ENCODE peak calls at places on chromosomes 11 and 22, in eight cellular contexts. Y, U, D, Z, F, K, V and R are unnamed samples.

GRCh38 chr22:29031236-29031982 is 30.2 kb downstream of the C22orf31 start:
- DNase-seq in V (no peak), D (peak), U (no peak), F (no peak), Y (peak), Z (peak), K (peak), R (peak)

GRCh38 chr11:113895367-113896155 is 9.0 kb upstream of the HTR3B start:
- DNase-seq in V (no peak), U (no peak), F (no peak), K (no peak), Y (no peak), Z (no peak), D (no peak), R (no peak)

GRCh38 chr22:23289851-23290724 is 109.8 kb downstream of the BCR start:
- DNase-seq in K (no peak), Z (peak), F (no peak), Y (peak), V (peak), D (peak), U (no peak), R (peak)

GRCh38 chr22:44523981-44524759 is 26.1 kb upstream of the RTL6 start:
- DNase-seq in K (peak), U (peak), Z (peak), V (no peak), F (no peak), Y (no peak), D (no peak), R (peak)

GRCh38 chr22:37742374-37743092 is 45.7 kb downstream of the TRIOBP start:
- DNase-seq in K (no peak), D (no peak), F (no peak), Y (no peak), Z (peak), V (no peak), U (no peak), R (peak)

GRCh38 chr11:108768964-108769363 is 104.1 kb downstream of the DDX10 start:
- DNase-seq in Z (no peak), D (no peak), V (no peak), Y (no peak), F (no peak), U (no peak), K (no peak), R (no peak)

GRCh38 chr11:7545611-7546010 is 31.8 kb downstream of the PPFIBP2 start:
- DNase-seq in U (no peak), Z (no peak), V (no peak), Y (no peak), F (no peak), D (no peak), K (no peak), R (no peak)

GRCh38 chr11:133903875-133904817 is 52.6 kb downstream of the IGSF9B start:
- DNase-seq in V (no peak), F (peak), D (no peak), U (no peak), K (no peak), Z (no peak), Y (no peak), R (no peak)

GRCh38 chr11:66800720-66801428 is 42.4 kb upstream of the RCE1 start:
- DNase-seq in D (no peak), U (no peak), Z (no peak), F (no peak), Y (no peak), K (no peak), V (peak), R (no peak)

GRCh38 chr22:37860796-37861421 is 11.7 kb downstream of the EIF3L start:
- DNase-seq in Z (no peak), K (no peak), F (no peak), U (no peak), Y (no peak), V (no peak), D (no peak), R (no peak)

GRCh38 chr22:45460288-45461109 is 42.2 kb upstream of the FBLN1 start:
- DNase-seq in F (no peak), K (peak), D (peak), V (no peak), U (peak), Y (no peak), Z (peak), R (peak)

GRCh38 chr22:29877620-29878019 is 5.4 kb upstream of the MTMR3 start:
- DNase-seq in D (no peak), Y (no peak), V (no peak), Z (peak), U (no peak), K (no peak), F (no peak), R (no peak)

GRCh38 chr22:41429946-41430332 is 16.7 kb downstream of the TOB2 start:
- DNase-seq in Z (no peak), U (no peak), Y (no peak), K (no peak), V (no peak), D (no peak), F (no peak), R (no peak)

GRCh38 chr11:32310218-32310601 is 125.1 kb downstream of the WT1 start:
- DNase-seq in Y (no peak), U (no peak), K (no peak), V (no peak), F (no peak), D (no peak), Z (peak), R (no peak)

GRCh38 chr11:6390718-6391547 is 659 bp downstream of the SMPD1 start:
- DNase-seq in U (no peak), Z (no peak), K (no peak), Y (no peak), D (no peak), F (no peak), V (no peak), R (no peak)

GRCh38 chr11:62705880-62706831 is 1.1 kb downstream of the BSCL2 start:
- DNase-seq in K (peak), Z (peak), U (peak), F (peak), D (peak), Y (peak), V (peak), R (peak)

GRCh38 chr22:43077121-43077877 is 11.9 kb downstream of the TTLL1 start:
- DNase-seq in V (no peak), D (peak), Z (no peak), Y (no peak), U (peak), F (no peak), K (no peak), R (no peak)

GRCh38 chr11:7577226-7577882 is 63.6 kb downstream of the PPFIBP2 start:
- DNase-seq in F (peak), U (peak), K (no peak), D (peak), Y (no peak), V (no peak), Z (peak), R (peak)

GRCh38 chr11:18352581-18352980 is 30.2 kb downstream of the GTF2H1 start:
- DNase-seq in Z (peak), Y (no peak), F (no peak), D (no peak), K (no peak), V (no peak), U (no peak), R (no peak)

GRCh38 chr11:74877132-74877531 is 71.8 kb downstream of the XRRA1 start:
- DNase-seq in D (no peak), K (no peak), U (no peak), Y (no peak), F (no peak), Z (no peak), V (peak), R (no peak)

GRCh38 chr11:126451211-126451802 is 95.8 kb downstream of the ST3GAL4 start:
- DNase-seq in D (no peak), K (no peak), Y (no peak), F (no peak), Z (no peak), V (no peak), U (no peak), R (no peak)

GRCh38 chr11:20467458-20468185 is 80.1 kb downstream of the PRMT3 start:
- DNase-seq in Y (no peak), K (no peak), U (no peak), F (no peak), V (no peak), Z (no peak), D (no peak), R (no peak)

GRCh38 chr11:115222863-115223530 is 281.2 kb downstream of the CADM1 start:
- DNase-seq in K (no peak), V (peak), F (no peak), Y (no peak), Z (no peak), D (no peak), U (no peak), R (no peak)

GRCh38 chr11:61347916-61348461 is 13.7 kb downstream of the CYB561A3 start:
- DNase-seq in F (no peak), Z (no peak), Y (no peak), K (peak), U (no peak), V (no peak), D (no peak), R (no peak)

GRCh38 chr22:39149915-39150847 is 2.3 kb downstream of the CBX7 start:
- DNase-seq in V (no peak), F (peak), D (no peak), K (no peak), Y (no peak), U (no peak), Z (no peak), R (no peak)

GRCh38 chr22:28143961-28144745 is 225.1 kb upstream of the PITPNB start:
- DNase-seq in Y (no peak), Z (peak), F (no peak), V (no peak), D (no peak), K (no peak), U (no peak), R (no peak)

GRCh38 chr11:31818874-31819331 is 7.8 kb upstream of the PAX6 start:
- DNase-seq in U (no peak), D (no peak), F (no peak), K (no peak), Y (peak), Z (no peak), V (no peak), R (no peak)

GRCh38 chr22:25488244-25489020 is 76.0 kb upstream of the GRK3 start:
- DNase-seq in F (no peak), D (peak), Z (peak), V (no peak), K (no peak), Y (no peak), U (peak), R (peak)

GRCh38 chr22:23217171-23218052 is 37.1 kb downstream of the BCR start:
- DNase-seq in U (peak), D (peak), Z (no peak), F (no peak), V (no peak), Y (no peak), K (no peak), R (peak)

GRCh38 chr11:130580372-130580771 is 131.9 kb downstream of the ADAMTS15 start:
- DNase-seq in Y (peak), D (no peak), Z (peak), F (peak), V (no peak), U (peak), K (peak), R (peak)

GRCh38 chr11:66867425-66868040 is 10.7 kb downstream of the LRFN4 start:
- DNase-seq in K (no peak), D (no peak), U (no peak), Z (no peak), V (no peak), Y (no peak), F (no peak), R (no peak)

GRCh38 chr11:95592455-95592854 is 197.1 kb downstream of the FAM76B start:
- DNase-seq in U (peak), F (no peak), V (no peak), Z (no peak), K (no peak), D (no peak), Y (no peak), R (peak)

GRCh38 chr11:72091292-72091691 is 10.6 kb downstream of the LRRC51 start:
- DNase-seq in Z (peak), U (peak), Y (peak), F (peak), K (peak), D (peak), V (peak), R (peak)

GRCh38 chr11:77080643-77081210 is 14.0 kb downstream of the CAPN5 start:
- DNase-seq in Y (no peak), V (no peak), Z (peak), D (no peak), K (no peak), F (peak), U (no peak), R (no peak)

DNA sequence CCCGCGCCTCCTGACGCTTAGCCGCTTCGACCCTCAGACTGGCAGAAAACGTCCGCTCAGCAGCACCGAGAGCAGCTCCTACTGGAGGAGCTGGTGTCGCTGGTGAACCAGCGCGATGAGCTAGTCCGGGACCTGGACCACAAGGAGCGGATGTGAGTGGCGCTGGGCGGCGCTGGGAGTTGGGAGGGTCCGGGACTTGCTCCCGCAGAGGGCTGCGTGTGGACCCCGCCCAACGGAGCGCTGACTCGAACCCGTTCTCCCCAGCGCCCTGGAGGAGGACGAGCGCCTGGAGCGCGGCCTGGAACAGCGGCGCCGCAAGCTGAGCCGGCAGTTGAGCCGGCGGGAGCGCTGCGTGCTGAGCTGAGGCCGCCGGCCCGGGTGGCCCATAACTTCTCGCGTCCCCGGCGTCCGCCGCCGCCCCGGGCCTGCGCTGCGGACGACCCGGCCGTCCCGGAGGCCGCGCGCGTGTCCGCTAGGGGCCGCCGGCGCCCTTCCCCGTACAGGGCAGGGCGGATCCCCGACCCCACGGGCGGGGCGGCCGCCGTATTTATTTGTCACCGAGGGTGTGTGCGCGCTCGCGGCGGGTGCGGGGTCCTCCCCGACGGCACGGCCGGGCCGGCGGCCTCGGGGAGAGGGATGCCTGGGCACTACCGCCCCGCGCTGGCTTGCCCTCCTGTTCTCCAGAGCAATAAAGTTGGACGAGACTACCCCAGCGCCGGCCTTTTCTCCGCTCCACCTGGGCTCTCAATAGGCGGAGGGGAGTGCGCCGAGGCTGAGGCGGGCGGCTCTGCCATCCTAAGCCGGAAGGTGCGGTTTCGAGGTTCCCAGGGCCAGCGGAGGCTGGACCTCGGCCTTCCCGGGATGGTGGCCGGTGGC is 3.4 kb downstream of the KCNK7 start:
- DNase-seq in F (no peak), V (no peak), Z (no peak), D (no peak), U (peak), K (no peak), Y (no peak), R (no peak)
- H3K4me3 ChIP-seq in F (no peak), V (no peak), Z (no peak), D (no peak), U (peak), K (peak), Y (peak), R (no peak)

GRCh38 chr22:46618667-46619066 is 1.5 kb upstream of the GRAMD4 start:
- DNase-seq in D (peak), F (no peak), K (no peak), Y (no peak), U (peak), V (no peak), Z (no peak), R (no peak)

GRCh38 chr22:46619830-46620501 is at the start of gene GRAMD4:
- DNase-seq in F (no peak), V (no peak), K (no peak), Z (peak), Y (no peak), U (peak), D (peak), R (no peak)

GRCh38 chr22:46618104-46618647 is 2.0 kb upstream of the GRAMD4 start:
- DNase-seq in Y (no peak), V (no peak), Z (no peak), F (no peak), D (no peak), K (no peak), U (no peak), R (no peak)

GRCh38 chr22:46619240-46619829 is 851 bp upstream of the GRAMD4 start:
- DNase-seq in U (no peak), F (no peak), Z (peak), V (no peak), K (no peak), Y (no peak), D (no peak), R (no peak)

GRCh38 chr22:46617250-46618103 is 2.7 kb upstream of the GRAMD4 start:
- DNase-seq in F (no peak), D (no peak), V (no peak), Y (no peak), U (no peak), K (no peak), Z (peak), R (no peak)
- H3K4me3 ChIP-seq in F (no peak), D (no peak), V (no peak), Y (no peak), U (no peak), K (no peak), Z (no peak), R (no peak)

DNA sequence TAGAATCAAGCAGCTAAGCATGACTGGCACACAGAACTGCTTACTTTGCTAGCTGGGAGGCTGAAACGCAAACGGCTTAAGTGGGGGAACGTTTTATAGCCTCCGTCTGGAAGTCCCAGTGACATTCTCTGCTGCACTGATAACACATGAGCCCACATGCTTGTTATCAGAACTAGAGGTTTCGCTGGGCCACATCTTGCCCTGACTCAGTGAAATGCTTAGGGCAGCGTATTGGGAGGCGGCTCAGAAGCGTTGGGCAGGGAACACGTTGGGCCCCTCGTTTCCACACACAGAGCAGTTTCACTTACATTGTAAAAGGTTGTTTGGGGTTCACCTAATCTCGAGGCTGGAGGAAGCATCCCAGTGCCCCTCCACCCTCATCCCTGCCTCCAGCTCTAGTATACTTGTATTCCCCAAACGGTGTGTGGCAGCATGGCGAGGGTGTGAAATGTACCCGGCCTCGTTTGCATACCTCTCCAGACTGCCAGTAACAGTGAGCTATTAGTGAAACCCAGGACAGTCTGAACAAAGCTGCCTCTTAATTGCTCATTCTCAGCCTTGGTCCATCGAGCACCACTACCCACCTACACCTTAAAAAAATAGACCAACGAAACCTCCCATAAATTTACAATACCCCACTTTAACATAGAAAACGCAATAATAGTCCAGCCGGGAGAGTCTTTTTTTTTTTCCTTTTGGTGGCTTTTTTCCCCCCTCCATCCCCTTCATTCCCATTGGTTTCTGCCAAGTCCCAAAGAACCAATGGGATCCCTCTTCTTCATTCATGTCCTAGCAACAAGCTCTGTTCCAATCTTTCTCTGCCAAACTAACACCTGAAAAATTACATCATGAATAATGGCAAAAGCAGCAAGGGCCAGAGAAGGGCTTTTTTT is 218.8 kb upstream of the SORL1-AS1 start:
- DNase-seq in U (no peak), V (no peak), Y (no peak), D (no peak), K (no peak), Z (peak), F (no peak), R (peak)
- H3K4me3 ChIP-seq in U (peak), V (no peak), Y (no peak), D (no peak), K (no peak), Z (no peak), F (peak), R (no peak)

GRCh38 chr11:12693485-12694181 is 19.4 kb downstream of the TEAD1 start:
- DNase-seq in K (peak), D (peak), Y (no peak), V (peak), F (no peak), U (peak), Z (peak), R (no peak)

GRCh38 chr11:12696911-12697581 is 22.8 kb downstream of the TEAD1 start:
- DNase-seq in F (no peak), V (no peak), U (no peak), Y (no peak), D (no peak), K (no peak), Z (no peak), R (no peak)

GRCh38 chr11:12695878-12696277 is 21.7 kb downstream of the TEAD1 start:
- DNase-seq in Z (no peak), D (no peak), F (no peak), U (no peak), V (no peak), K (no peak), Y (no peak), R (no peak)

GRCh38 chr11:12694182-12694531 is 19.9 kb downstream of the TEAD1 start:
- DNase-seq in K (no peak), Z (no peak), V (peak), F (no peak), Y (no peak), D (no peak), U (no peak), R (no peak)

GRCh38 chr11:12695221-12695794 is 21.1 kb downstream of the TEAD1 start:
- DNase-seq in U (no peak), K (no peak), V (no peak), Y (no peak), F (no peak), D (no peak), Z (no peak), R (no peak)
- H3K4me3 ChIP-seq in U (no peak), K (no peak), V (no peak), Y (no peak), F (no peak), D (no peak), Z (no peak), R (no peak)

DNA sequence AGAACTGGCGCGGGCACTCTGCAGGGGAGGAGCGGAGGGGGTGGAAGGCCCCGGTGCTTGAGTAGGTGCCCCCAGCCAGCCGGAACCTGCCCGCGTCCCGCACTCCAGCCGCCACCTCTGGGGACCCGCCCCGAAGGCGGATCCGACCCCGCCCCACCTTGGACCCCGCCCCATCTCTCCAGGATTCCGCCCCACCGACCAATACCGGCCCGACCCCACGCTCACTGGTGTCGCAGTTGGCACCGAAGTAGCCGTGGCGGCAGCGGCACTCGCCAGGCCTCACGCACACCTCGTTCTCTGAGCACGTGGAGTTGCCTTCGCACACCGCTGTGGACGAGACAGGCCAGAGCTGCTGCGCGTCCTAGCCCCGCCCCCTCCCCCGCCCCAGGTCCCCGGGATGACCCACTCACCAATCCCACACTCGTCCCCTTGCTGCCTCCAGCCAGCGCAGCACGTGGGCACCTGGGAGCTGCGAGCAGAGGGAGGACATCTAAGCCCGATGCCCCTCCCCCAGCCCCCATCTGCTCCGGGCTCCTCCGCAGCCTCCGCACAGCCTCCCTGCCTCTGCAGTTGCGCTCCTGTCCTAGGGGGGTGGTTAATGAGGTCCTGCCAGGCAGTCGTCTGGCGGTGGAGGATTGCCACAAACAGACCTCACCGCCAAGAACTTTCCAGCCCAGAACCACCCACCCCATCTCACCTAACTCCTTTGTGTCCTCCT is 5.9 kb downstream of the SCARF2 start:
- DNase-seq in F (no peak), D (no peak), U (no peak), K (no peak), Z (no peak), Y (no peak), V (no peak), R (no peak)
- H3K4me3 ChIP-seq in F (no peak), D (no peak), U (peak), K (no peak), Z (no peak), Y (no peak), V (no peak), R (no peak)